ENCODE peak calls at places on chromosomes 6 and 20, in eight cellular contexts. F, Z, X, C, T, U, L and M are unnamed samples.

GRCh38 chr6:88662163-88662580 is 301.2 kb downstream of the RNGTT start:
- DNase-seq in F (peak; percentile 88), Z (no peak), X (no peak), C (no peak), T (no peak), U (no peak), L (no peak), M (no peak)

GRCh38 chr6:27743787-27744186 is 168.4 kb downstream of the OR2B2 start:
- DNase-seq in F (no peak), Z (no peak), X (no peak), C (no peak), T (no peak), U (no peak), L (no peak), M (no peak)

GRCh38 chr6:33143113-33143760 is 49.0 kb downstream of the COL11A2 start:
- DNase-seq in F (no peak), Z (no peak), X (no peak), C (no peak), T (no peak), U (no peak), L (no peak), M (no peak)

GRCh38 chr6:43951063-43951755 is 176.0 kb downstream of the MRPL14 start:
- DNase-seq in F (peak; percentile 91), Z (peak; percentile 43), X (no peak), C (peak; percentile 77), T (no peak), U (no peak), L (peak; percentile 42), M (peak; percentile 43)

GRCh38 chr6:1929931-1930330 is 315.5 kb downstream of the GMDS start:
- DNase-seq in F (no peak), Z (no peak), X (no peak), C (no peak), T (no peak), U (no peak), L (no peak), M (no peak)

GRCh38 chr6:100203391-100203790 is 209.4 kb upstream of the MCHR2 start:
- DNase-seq in F (peak; percentile 24), Z (peak; percentile 93), X (peak; percentile 97), C (no peak), T (peak; percentile 88), U (no peak), L (peak; percentile 98), M (no peak)

GRCh38 chr6:117605169-117605826 is 3.0 kb upstream of the GOPC start:
- DNase-seq in F (peak; percentile 59), Z (peak; percentile 91), X (peak; percentile 63), C (peak; percentile 21), T (peak; percentile 56), U (no peak), L (peak; percentile 79), M (peak; percentile 41)

GRCh38 chr6:33838979-33839378 is 35.2 kb upstream of the MLN start:
- DNase-seq in F (no peak), Z (no peak), X (no peak), C (no peak), T (no peak), U (no peak), L (no peak), M (no peak)

GRCh38 chr6:17505062-17505476 is 95.0 kb upstream of the FAM8A1 start:
- DNase-seq in F (no peak), Z (peak; percentile 17), X (peak; percentile 15), C (no peak), T (peak; percentile 11), U (no peak), L (peak; percentile 39), M (no peak)

GRCh38 chr6:52999456-52999855 is 4.4 kb upstream of the GSTA4 start:
- DNase-seq in F (no peak), Z (no peak), X (no peak), C (no peak), T (no peak), U (no peak), L (no peak), M (no peak)

GRCh38 chr6:45686841-45687569 is 309.3 kb upstream of the SUPT3H start:
- DNase-seq in F (no peak), Z (no peak), X (no peak), C (no peak), T (no peak), U (no peak), L (no peak), M (no peak)

GRCh38 chr20:9903048-9903651 is 64.3 kb upstream of the PAK5 start:
- DNase-seq in F (no peak), Z (peak; percentile 3), X (no peak), C (peak; percentile 31), T (no peak), U (no peak), L (no peak), M (peak; percentile 18)

GRCh38 chr20:18288748-18289705 is 700 bp downstream of the ZNF133 start:
- DNase-seq in F (no peak), Z (peak; percentile 19), X (peak; percentile 2), C (peak; percentile 18), T (peak; percentile 17), U (no peak), L (peak; percentile 9), M (no peak)

GRCh38 chr6:25482996-25483395 is 169.0 kb upstream of the SCGN start:
- DNase-seq in F (no peak), Z (peak; percentile 60), X (no peak), C (no peak), T (no peak), U (no peak), L (no peak), M (no peak)

GRCh38 chr6:99330159-99330558 is 19.3 kb downstream of the FAXC start:
- DNase-seq in F (peak; percentile 52), Z (peak; percentile 78), X (peak; percentile 62), C (peak; percentile 52), T (peak; percentile 76), U (no peak), L (peak; percentile 64), M (peak; percentile 45)

GRCh38 chr6:84635081-84635745 is 129.2 kb downstream of the TBX18 start:
- DNase-seq in F (no peak), Z (peak; percentile 81), X (peak; percentile 36), C (no peak), T (peak; percentile 84), U (no peak), L (peak; percentile 53), M (no peak)

GRCh38 chr6:84639396-84639795 is 125.0 kb downstream of the TBX18 start:
- DNase-seq in F (no peak), Z (no peak), X (peak; percentile 42), C (no peak), T (no peak), U (no peak), L (peak; percentile 34), M (no peak)

GRCh38 chr6:84638286-84638685 is 126.1 kb downstream of the TBX18 start:
- DNase-seq in F (no peak), Z (no peak), X (no peak), C (no peak), T (no peak), U (no peak), L (no peak), M (no peak)

GRCh38 chr6:84633771-84634170 is 130.6 kb downstream of the TBX18 start:
- DNase-seq in F (no peak), Z (no peak), X (peak; percentile 40), C (no peak), T (peak; percentile 47), U (no peak), L (no peak), M (no peak)
- TF ChIP-seq CTCF in F (no peak), Z (no peak), X (no peak), C (no peak), T (no peak), U (no peak), L (no peak), M (no peak)

GRCh38 chr20:3172126-3172932 is 1.0 kb downstream of the LZTS3 start:
- DNase-seq in F (no peak), Z (no peak), X (no peak), C (no peak), T (no peak), U (no peak), L (no peak), M (no peak)

GRCh38 chr20:3175270-3175669 is 1.9 kb upstream of the LZTS3 start:
- DNase-seq in F (no peak), Z (no peak), X (no peak), C (no peak), T (no peak), U (no peak), L (no peak), M (no peak)

GRCh38 chr20:3172933-3173581 is at the start of gene LZTS3:
- DNase-seq in F (peak; percentile 57), Z (peak; percentile 42), X (no peak), C (peak; percentile 82), T (peak; percentile 36), U (peak; percentile 62), L (peak; percentile 42), M (peak; percentile 70)

GRCh38 chr20:3174442-3175263 is 1.3 kb upstream of the LZTS3 start:
- DNase-seq in F (no peak), Z (peak; percentile 36), X (no peak), C (no peak), T (peak; percentile 4), U (no peak), L (peak; percentile 37), M (no peak)

GRCh38 chr20:3173582-3174441 is 463 bp upstream of the LZTS3 start:
- DNase-seq in F (peak; percentile 89), Z (peak; percentile 75), X (peak; percentile 45), C (peak; percentile 98), T (peak; percentile 54), U (peak; percentile 96), L (peak; percentile 69), M (peak; percentile 94)
- TF ChIP-seq CTCF in F (no peak), Z (no peak), X (peak; percentile 43), C (peak; percentile 17), T (peak; percentile 24), U (no peak), L (peak; percentile 26), M (peak; percentile 45)

DNA sequence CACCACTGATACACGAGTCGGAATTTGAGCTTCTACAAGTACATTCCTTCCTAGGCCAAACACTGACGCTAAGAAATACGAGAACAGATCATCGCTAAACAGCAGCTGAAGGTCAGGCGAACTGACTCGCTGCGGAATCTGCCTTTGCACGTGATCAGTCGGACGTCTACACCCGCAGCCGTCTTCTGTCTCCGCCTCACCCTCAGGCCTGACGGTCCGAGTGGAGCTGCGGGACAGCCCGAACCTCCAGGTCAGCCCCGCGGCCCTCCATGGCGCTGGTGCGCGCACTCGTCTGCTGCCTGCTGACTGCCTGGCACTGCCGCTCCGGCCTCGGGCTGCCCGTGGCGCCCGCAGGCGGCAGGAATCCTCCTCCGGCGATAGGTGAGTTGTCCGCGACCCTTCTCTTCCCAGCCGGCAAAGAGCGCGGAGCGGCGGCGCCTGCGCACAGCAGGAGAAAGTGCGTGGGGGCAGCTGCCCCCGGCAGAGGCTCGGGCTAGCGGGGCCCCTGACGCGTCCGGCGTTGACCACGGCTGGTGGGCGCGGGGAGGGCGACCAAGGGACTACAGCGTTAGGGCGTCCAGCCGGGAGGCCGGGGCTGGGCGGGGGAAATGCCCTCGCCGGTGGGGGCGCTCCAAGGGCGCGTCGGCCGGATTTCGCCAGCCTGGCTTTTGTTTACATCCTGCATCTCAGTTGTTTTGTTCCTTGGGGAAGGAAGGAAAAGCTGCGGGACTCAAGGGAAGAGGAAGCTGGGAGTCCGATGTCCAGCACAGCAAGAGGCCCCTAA is at the start of gene SMPDL3A:
- DNase-seq in F (peak; percentile 80), Z (peak; percentile 87), X (peak; percentile 80), C (peak; percentile 84), T (peak; percentile 90), U (peak; percentile 30), L (peak; percentile 78), M (peak; percentile 70)
- TF ChIP-seq CTCF in F (peak; percentile 49), Z (peak; percentile 19), X (peak; percentile 80), C (peak; percentile 43), T (peak; percentile 50), U (no peak), L (peak; percentile 43), M (peak; percentile 63)

GRCh38 chr20:3400260-3401155 is 7.0 kb downstream of the DNAAF9 start:
- DNase-seq in F (no peak), Z (no peak), X (no peak), C (no peak), T (no peak), U (no peak), L (no peak), M (no peak)
- TF ChIP-seq CTCF in F (no peak), Z (no peak), X (no peak), C (no peak), T (no peak), U (no peak), L (no peak), M (no peak)